ENCODE peak calls at places on chromosomes 11 and 22, in six cellular contexts. Y is neuronal stem cell, B is H1, A is trophoblast cell, C is IMR-90, S is H9. G is an unnamed sample.

GRCh38 chr11:92866679-92867282 is 102.7 kb upstream of the MTNR1B start:
- DNase-seq in Y (no peak), B (no peak), A (no peak), C (no peak), S (no peak), G (no peak)

GRCh38 chr22:22702159-22702873 is 57.9 kb downstream of the GGTLC2 start:
- DNase-seq in Y (no peak), B (no peak), A (no peak), C (no peak), S (peak; percentile 58), G (no peak)

GRCh38 chr22:37472418-37473006 is 13.7 kb downstream of the MFNG start:
- DNase-seq in Y (no peak), B (no peak), A (no peak), C (peak; percentile 28), S (peak; percentile 63), G (peak; percentile 36)

GRCh38 chr11:1102221-1102971 is 27.7 kb downstream of the MUC2 start:
- DNase-seq in Y (no peak), B (no peak), A (no peak), C (no peak), S (no peak), G (no peak)

GRCh38 chr11:11396290-11397042 is 43.4 kb upstream of the CSNK2A3 start:
- DNase-seq in Y (no peak), B (no peak), A (peak; percentile 45), C (peak; percentile 97), S (no peak), G (peak; percentile 96)

GRCh38 chr11:2378527-2379210 is 1.6 kb downstream of the CD81 start:
- DNase-seq in Y (no peak), B (no peak), A (no peak), C (peak; percentile 69), S (no peak), G (peak; percentile 65)

GRCh38 chr11:34614334-34615113 is 6.4 kb upstream of the EHF start:
- DNase-seq in Y (no peak), B (no peak), A (no peak), C (peak; percentile 35), S (no peak), G (peak; percentile 28)

GRCh38 chr11:94673353-94673752 is 94.8 kb upstream of the AMOTL1 start:
- DNase-seq in Y (no peak), B (no peak), A (no peak), C (no peak), S (no peak), G (no peak)

GRCh38 chr11:117554601-117555333 is 227.1 kb downstream of the CEP164 start:
- DNase-seq in Y (no peak), B (no peak), A (peak; percentile 64), C (no peak), S (no peak), G (no peak)

GRCh38 chr11:13955971-13956421 is 6.5 kb upstream of the SPON1 start:
- DNase-seq in Y (peak; percentile 80), B (no peak), A (peak; percentile 86), C (peak; percentile 71), S (peak; percentile 71), G (peak; percentile 67)

GRCh38 chr11:35343033-35343598 is 76.2 kb downstream of the SLC1A2 start:
- DNase-seq in Y (no peak), B (no peak), A (no peak), C (no peak), S (no peak), G (no peak)

GRCh38 chr11:125348704-125349635 is 147.1 kb downstream of the FEZ1 start:
- DNase-seq in Y (no peak), B (no peak), A (peak; percentile 60), C (peak; percentile 19), S (peak; percentile 79), G (peak; percentile 55)

GRCh38 chr22:17115311-17115710 is 5.8 kb downstream of the TMEM121B start:
- DNase-seq in Y (no peak), B (no peak), A (no peak), C (no peak), S (no peak), G (no peak)
- H3K9ac ChIP-seq in Y (no peak overlapping the region), B (no peak overlapping the region), A (no peak overlapping the region), C (no peak overlapping the region), S (no peak overlapping the region), G (no peak overlapping the region)

DNA sequence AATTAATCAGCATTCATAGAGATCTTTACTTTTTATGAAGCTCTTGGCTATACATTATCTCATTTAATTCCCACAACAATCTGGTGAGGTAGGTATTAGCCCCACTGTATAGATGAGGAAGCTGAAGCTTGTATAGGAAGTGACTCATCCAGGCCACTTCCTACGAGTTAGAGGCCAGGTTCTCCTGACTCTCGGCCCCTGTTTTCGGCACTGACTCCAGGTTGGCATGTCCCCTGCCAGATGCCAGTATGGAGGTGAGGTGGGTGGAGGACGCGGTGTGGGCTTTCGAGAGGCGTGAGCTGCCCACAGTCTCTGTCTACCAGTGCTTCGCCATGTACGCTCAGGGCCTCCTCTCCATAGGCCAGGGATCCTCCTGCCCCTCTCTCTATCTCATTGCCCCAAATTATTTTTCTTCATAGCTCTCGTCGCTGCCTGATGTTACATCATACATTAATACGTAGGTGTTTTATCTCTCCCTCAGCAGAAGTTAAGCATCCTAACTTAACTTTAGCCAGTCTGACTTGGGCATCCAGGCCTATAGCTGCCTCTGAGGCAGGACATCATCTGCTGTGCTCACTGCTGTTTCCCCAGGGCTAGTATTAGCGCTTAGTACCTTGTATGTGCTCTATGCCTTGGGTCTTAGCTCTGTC is 9.0 kb downstream of the DGAT2 start:
- DNase-seq in Y (no peak), B (no peak), A (no peak), C (no peak), S (no peak), G (no peak)
- H4K91ac ChIP-seq in Y (no peak overlapping the region), B (no peak overlapping the region), A (no peak overlapping the region), C (no peak overlapping the region), S (no peak overlapping the region), G (no peak overlapping the region)

GRCh38 chr22:23822101-23822671 is 16.6 kb downstream of the DERL3 start:
- DNase-seq in Y (no peak), B (no peak), A (peak; percentile 93), C (no peak), S (no peak), G (no peak)
- H3K9ac ChIP-seq in Y (peak overlapping the region; percentile 66), B (no peak overlapping the region), A (no peak overlapping the region), C (no peak overlapping the region), S (no peak overlapping the region), G (no peak overlapping the region)

DNA sequence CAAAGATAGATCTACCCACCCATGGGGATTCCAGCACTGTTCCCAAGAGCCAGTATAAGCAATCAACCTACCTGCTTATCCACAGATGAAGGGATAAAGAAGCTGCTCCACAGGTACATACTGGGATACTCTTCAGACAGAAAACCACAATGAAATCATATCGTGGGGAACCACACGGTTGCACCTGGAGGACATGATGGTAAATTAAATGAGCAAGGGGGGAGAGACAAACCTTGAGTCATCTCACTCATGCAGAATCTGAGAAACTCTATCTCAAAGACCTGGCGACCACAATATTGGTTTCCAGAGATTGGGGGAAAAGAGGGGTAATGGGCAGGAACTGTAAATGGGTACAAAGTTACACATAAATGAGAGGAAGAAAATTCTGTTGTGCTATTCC is 14.5 kb downstream of the RGL4 start:
- DNase-seq in Y (no peak), B (no peak), A (no peak), C (no peak), S (no peak), G (no peak)
- H4K91ac ChIP-seq in Y (no peak overlapping the region), B (no peak overlapping the region), A (no peak overlapping the region), C (no peak overlapping the region), S (no peak overlapping the region), G (no peak overlapping the region)